ENCODE peak calls at places on chromosomes 4 and X, in six cellular contexts. G is germinal center; V is endothelial cell; U is bronchial epithelial cell; Z is effector CD4-positive, alpha-beta T cell; T is NCI-H345. F is an unnamed sample.

GRCh38 chrX:150770623-150771022 is 77.4 kb downstream of the MTMR1 start:
- DNase-seq in Z (no peak), U (no peak), G (no peak), V (no peak), T (no peak), F (no peak)

GRCh38 chr4:138901177-138901576 is 114.4 kb upstream of the NOCT start:
- DNase-seq in G (no peak), T (no peak), U (peak; percentile 35), V (no peak), Z (no peak), F (no peak)

GRCh38 chrX:154516655-154517100 is 646 bp upstream of the FAM3A start:
- DNase-seq in G (no peak), U (peak; percentile 6), V (no peak), T (no peak), Z (no peak), F (no peak)

GRCh38 chr4:150007512-150007911 is 70.7 kb upstream of the DCLK2 start:
- DNase-seq in Z (no peak), U (peak; percentile 10), G (no peak), T (no peak), V (no peak), F (no peak)

GRCh38 chr4:102832667-102833066 is 5.3 kb upstream of the UBE2D3 start:
- DNase-seq in Z (no peak), G (no peak), T (no peak), V (no peak), U (no peak), F (no peak)

GRCh38 chr4:74013269-74013668 is 14.8 kb upstream of the CXCL5 start:
- DNase-seq in T (no peak), V (no peak), U (no peak), Z (no peak), G (no peak), F (no peak)

GRCh38 chr4:58149404-58150085 is 1039.4 kb upstream of the IGFBP7 start:
- DNase-seq in Z (no peak), G (no peak), U (no peak), V (no peak), T (no peak), F (no peak)

GRCh38 chr4:184845367-184846011 is 19.7 kb upstream of the ACSL1 start:
- DNase-seq in U (peak; percentile 84), Z (no peak), G (no peak), T (no peak), V (no peak), F (peak; percentile 33)

GRCh38 chrX:131650637-131651410 is 107.0 kb downstream of the OR13H1 start:
- DNase-seq in V (no peak), G (no peak), T (no peak), U (peak; percentile 12), Z (no peak), F (no peak)

GRCh38 chr4:107258359-107258758 is 222.2 kb upstream of the DKK2 start:
- DNase-seq in V (no peak), G (no peak), U (peak; percentile 71), Z (no peak), T (no peak), F (peak; percentile 33)

F was measured in A673.